ENCODE peak calls at places on chromosomes 4 and X, in five cellular contexts. One of them, this sample, is unnamed. For H3K9me3, the result is how much of the 10 kb centered on the place peaks cover.

GRCh38 chr4:75722417-75722816 is 2.0 kb upstream of the USO1 start:
- DNase-seq in lower lobe of right lung: no peak
- DNase-seq in OCI-LY7: no peak
- DNase-seq in fibroblast of lung: no peak
- DNase-seq in astrocyte: no peak
- DNase-seq in this sample: no peak

GRCh38 chrX:22430701-22431100 is 158.0 kb downstream of the CBLL2 start:
- DNase-seq in lower lobe of right lung: no peak
- DNase-seq in OCI-LY7: no peak
- DNase-seq in fibroblast of lung: peak
- DNase-seq in astrocyte: peak
- DNase-seq in this sample: no peak

GRCh38 chrX:25531096-25531495 is 515.3 kb upstream of the ARX start:
- DNase-seq in lower lobe of right lung: no peak
- DNase-seq in OCI-LY7: no peak
- DNase-seq in fibroblast of lung: no peak
- DNase-seq in astrocyte: no peak
- DNase-seq in this sample: no peak

GRCh38 chrX:132491191-132491590 is 2.4 kb upstream of the MBNL3 start:
- DNase-seq in lower lobe of right lung: no peak
- DNase-seq in OCI-LY7: peak
- DNase-seq in fibroblast of lung: no peak
- DNase-seq in astrocyte: no peak
- DNase-seq in this sample: peak

GRCh38 chr4:153403761-153404160 is 59.3 kb downstream of the MND1 start:
- DNase-seq in lower lobe of right lung: no peak
- DNase-seq in OCI-LY7: no peak
- DNase-seq in fibroblast of lung: no peak
- DNase-seq in astrocyte: no peak
- DNase-seq in this sample: no peak

GRCh38 chrX:8139713-8140112 is 31.4 kb downstream of the VCX2 start:
- DNase-seq in lower lobe of right lung: peak
- DNase-seq in OCI-LY7: no peak
- DNase-seq in fibroblast of lung: peak
- DNase-seq in astrocyte: peak
- DNase-seq in this sample: no peak

GRCh38 chr4:73103799-73104503 is 34.4 kb upstream of the COX18 start:
- DNase-seq in lower lobe of right lung: no peak
- DNase-seq in OCI-LY7: no peak
- DNase-seq in fibroblast of lung: peak
- DNase-seq in astrocyte: no peak
- DNase-seq in this sample: peak

GRCh38 chrX:22803353-22803752 is 196.4 kb upstream of the DDX53 start:
- DNase-seq in lower lobe of right lung: no peak
- DNase-seq in OCI-LY7: no peak
- DNase-seq in fibroblast of lung: no peak
- DNase-seq in astrocyte: no peak
- DNase-seq in this sample: no peak

GRCh38 chrX:115344885-115345653 is 55.6 kb downstream of the LUZP4 start:
- DNase-seq in lower lobe of right lung: peak
- DNase-seq in OCI-LY7: no peak
- DNase-seq in fibroblast of lung: peak
- DNase-seq in astrocyte: peak
- DNase-seq in this sample: peak

GRCh38 chr4:4364061-4364460 is 22.8 kb upstream of the NSG1 start:
- DNase-seq in lower lobe of right lung: no peak
- DNase-seq in OCI-LY7: no peak
- DNase-seq in fibroblast of lung: no peak
- DNase-seq in astrocyte: no peak
- DNase-seq in this sample: no peak

GRCh38 chr4:4753643-4754042 is 105.8 kb upstream of the MSX1 start:
- DNase-seq in lower lobe of right lung: no peak
- DNase-seq in OCI-LY7: no peak
- DNase-seq in fibroblast of lung: no peak
- DNase-seq in astrocyte: no peak
- DNase-seq in this sample: no peak

GRCh38 chr4:133154725-133155124 is 5.6 kb downstream of the PCDH10 start:
- DNase-seq in lower lobe of right lung: no peak
- DNase-seq in OCI-LY7: peak
- DNase-seq in fibroblast of lung: peak
- DNase-seq in astrocyte: peak
- DNase-seq in this sample: no peak

GRCh38 chrX:127708155-127708554 is 344.0 kb downstream of the ACTRT1 start:
- DNase-seq in lower lobe of right lung: no peak
- DNase-seq in OCI-LY7: no peak
- DNase-seq in fibroblast of lung: no peak
- DNase-seq in astrocyte: no peak
- DNase-seq in this sample: no peak

GRCh38 chr4:156294577-156294976 is 340.9 kb upstream of the CTSO start:
- DNase-seq in lower lobe of right lung: no peak
- DNase-seq in OCI-LY7: no peak
- DNase-seq in fibroblast of lung: peak
- DNase-seq in astrocyte: peak
- DNase-seq in this sample: peak

GRCh38 chr4:52868138-52868537 is 6.0 kb downstream of the RASL11B start:
- DNase-seq in lower lobe of right lung: no peak
- DNase-seq in OCI-LY7: no peak
- DNase-seq in fibroblast of lung: no peak
- DNase-seq in astrocyte: no peak
- DNase-seq in this sample: no peak

GRCh38 chr4:153433753-153434105 is 32.4 kb upstream of the TMEM131L start:
- DNase-seq in lower lobe of right lung: no peak
- DNase-seq in OCI-LY7: no peak
- DNase-seq in fibroblast of lung: no peak
- DNase-seq in astrocyte: no peak
- DNase-seq in this sample: no peak

GRCh38 chrX:38651625-38652601 is 90.6 kb downstream of the TSPAN7 start:
- DNase-seq in lower lobe of right lung: no peak
- DNase-seq in OCI-LY7: no peak
- DNase-seq in fibroblast of lung: no peak
- DNase-seq in astrocyte: no peak
- DNase-seq in this sample: no peak

GRCh38 chrX:149497626-149498025 is 7.5 kb downstream of the IDS start:
- DNase-seq in lower lobe of right lung: no peak
- DNase-seq in OCI-LY7: no peak
- DNase-seq in fibroblast of lung: peak
- DNase-seq in astrocyte: peak
- DNase-seq in this sample: no peak

GRCh38 chr4:99205104-99205979 is 13.7 kb downstream of the ADH6 start:
- DNase-seq in lower lobe of right lung: no peak
- DNase-seq in OCI-LY7: no peak
- DNase-seq in fibroblast of lung: no peak
- DNase-seq in astrocyte: no peak
- DNase-seq in this sample: peak

GRCh38 chrX:22365460-22365859 is 92.7 kb downstream of the CBLL2 start:
- DNase-seq in lower lobe of right lung: no peak
- DNase-seq in OCI-LY7: no peak
- DNase-seq in fibroblast of lung: peak
- DNase-seq in astrocyte: peak
- DNase-seq in this sample: no peak

GRCh38 chrX:100895365-100896075 is 21.4 kb upstream of the NOX1 start:
- DNase-seq in lower lobe of right lung: no peak
- DNase-seq in OCI-LY7: peak
- DNase-seq in fibroblast of lung: peak
- DNase-seq in astrocyte: peak
- DNase-seq in this sample: peak

GRCh38 chrX:141320801-141321200 is 78.5 kb upstream of the SPANXC start:
- DNase-seq in lower lobe of right lung: no peak
- DNase-seq in OCI-LY7: no peak
- DNase-seq in fibroblast of lung: no peak
- DNase-seq in astrocyte: no peak
- DNase-seq in this sample: no peak

GRCh38 chr4:127669691-127670090 is 36.9 kb downstream of the INTU start:
- DNase-seq in lower lobe of right lung: no peak
- DNase-seq in OCI-LY7: no peak
- DNase-seq in fibroblast of lung: peak
- DNase-seq in astrocyte: peak
- DNase-seq in this sample: no peak

GRCh38 chrX:25028726-25029125 is 13.0 kb upstream of the ARX start:
- DNase-seq in lower lobe of right lung: no peak
- DNase-seq in OCI-LY7: no peak
- DNase-seq in fibroblast of lung: peak
- DNase-seq in astrocyte: peak
- DNase-seq in this sample: no peak

GRCh38 chr4:138867404-138867803 is 148.2 kb upstream of the NOCT start:
- DNase-seq in lower lobe of right lung: no peak
- DNase-seq in OCI-LY7: no peak
- DNase-seq in fibroblast of lung: no peak
- DNase-seq in astrocyte: no peak
- DNase-seq in this sample: no peak

DNA sequence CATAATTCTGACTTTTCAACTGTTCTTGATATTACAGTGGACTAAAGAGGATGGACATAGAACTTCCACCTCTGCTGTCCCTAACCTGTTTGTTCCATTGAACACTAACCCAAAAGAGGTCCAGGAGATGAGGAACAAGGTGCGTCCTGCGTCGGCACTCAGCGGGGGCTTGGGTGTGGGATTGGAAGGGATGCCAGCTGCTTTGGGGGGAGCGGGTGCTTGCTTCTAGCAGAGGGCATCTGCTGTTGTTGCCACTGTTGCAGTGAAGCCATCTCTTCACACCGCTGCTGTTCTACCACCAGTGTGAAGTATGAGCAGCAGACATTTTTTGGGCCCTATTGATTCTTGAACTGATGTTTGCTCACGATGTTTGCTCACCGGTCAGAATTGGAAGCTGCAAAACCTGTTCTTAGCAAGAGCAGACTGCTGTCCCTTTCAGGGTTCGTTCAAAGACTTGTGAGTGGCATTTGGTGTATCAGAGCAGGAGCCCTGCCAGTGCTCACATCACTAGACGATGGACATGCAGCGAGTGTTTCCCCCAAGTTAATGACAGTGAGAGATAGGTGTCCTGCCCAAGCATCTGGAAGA is 55.4 kb downstream of the NOP14 start:
- DNase-seq in lower lobe of right lung: no peak
- DNase-seq in OCI-LY7: no peak
- DNase-seq in fibroblast of lung: no peak
- DNase-seq in astrocyte: no peak
- DNase-seq in this sample: no peak
- H3K27ac ChIP-seq in lower lobe of right lung: no peak
- H3K27ac ChIP-seq in OCI-LY7: no peak
- H3K27ac ChIP-seq in fibroblast of lung: no peak
- H3K27ac ChIP-seq in astrocyte: no peak
- H3K27ac ChIP-seq in this sample: no peak

GRCh38 chr4:19014594-19014993 is 993.0 kb upstream of the LCORL start:
- DNase-seq in lower lobe of right lung: no peak
- DNase-seq in OCI-LY7: no peak
- DNase-seq in fibroblast of lung: no peak
- DNase-seq in astrocyte: no peak
- DNase-seq in this sample: no peak
- H3K9me3 ChIP-seq in lower lobe of right lung: under half
- H3K9me3 ChIP-seq in OCI-LY7: under half
- H3K9me3 ChIP-seq in fibroblast of lung: under half
- H3K9me3 ChIP-seq in astrocyte: under half
- H3K9me3 ChIP-seq in this sample: under half

DNA sequence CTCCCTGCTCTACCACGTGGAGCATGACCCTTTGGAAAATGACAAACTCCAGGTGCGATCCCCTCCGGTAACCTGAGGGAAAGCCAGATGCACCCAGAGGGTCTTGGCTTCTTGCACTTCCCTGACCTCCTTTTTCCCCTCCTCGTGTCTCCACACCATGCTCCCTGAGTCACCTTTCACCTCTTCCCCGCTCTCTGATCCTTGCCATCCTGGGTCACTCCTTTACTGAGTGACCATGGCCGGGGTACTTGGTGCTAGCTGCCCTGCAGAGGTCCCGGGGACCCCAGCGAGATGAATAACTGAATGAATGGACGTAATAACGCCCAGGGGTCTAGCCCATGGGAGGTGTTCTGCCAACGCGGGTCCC is 401 bp upstream of the ZFP92 start:
- DNase-seq in lower lobe of right lung: no peak
- DNase-seq in OCI-LY7: no peak
- DNase-seq in fibroblast of lung: no peak
- DNase-seq in astrocyte: no peak
- DNase-seq in this sample: no peak
- H3K4me3 ChIP-seq in lower lobe of right lung: peak
- H3K4me3 ChIP-seq in OCI-LY7: no peak
- H3K4me3 ChIP-seq in fibroblast of lung: no peak
- H3K4me3 ChIP-seq in astrocyte: peak
- H3K4me3 ChIP-seq in this sample: no peak

GRCh38 chr4:80045831-80046230 is 27.2 kb downstream of the ANTXR2 start:
- DNase-seq in lower lobe of right lung: no peak
- DNase-seq in OCI-LY7: no peak
- DNase-seq in fibroblast of lung: peak
- DNase-seq in astrocyte: peak
- DNase-seq in this sample: no peak
- H3K27ac ChIP-seq in lower lobe of right lung: no peak
- H3K27ac ChIP-seq in OCI-LY7: no peak
- H3K27ac ChIP-seq in fibroblast of lung: no peak
- H3K27ac ChIP-seq in astrocyte: no peak
- H3K27ac ChIP-seq in this sample: no peak